ENCODE peak calls at places on chromosomes 4 and X, in five cellular contexts. One of them, this sample, is unnamed.
A peak's percentile ranks its signal among the peaks of the same experiment; 100 is the strongest.

GRCh38 chr4:89837385-89837995 is 529 bp upstream of the SNCA start:
- DNase-seq in transverse colon: no peak
- DNase-seq in SK-N-SH: peak; percentile 54
- DNase-seq in suprapubic skin: no peak
- DNase-seq in A549: peak; percentile 5
- DNase-seq in this sample: no peak

GRCh38 chr4:84606645-84607044 is 23.7 kb downstream of the CDS1 start:
- DNase-seq in transverse colon: no peak
- DNase-seq in SK-N-SH: no peak
- DNase-seq in suprapubic skin: no peak
- DNase-seq in A549: no peak
- DNase-seq in this sample: no peak

GRCh38 chrX:33142331-33142730 is 69.0 kb downstream of the DMD start:
- DNase-seq in transverse colon: no peak
- DNase-seq in SK-N-SH: no peak
- DNase-seq in suprapubic skin: no peak
- DNase-seq in A549: no peak
- DNase-seq in this sample: no peak

GRCh38 chrX:107197306-107197705 is 8.9 kb downstream of the NUP62CL start:
- DNase-seq in transverse colon: no peak
- DNase-seq in SK-N-SH: no peak
- DNase-seq in suprapubic skin: no peak
- DNase-seq in A549: no peak
- DNase-seq in this sample: no peak

GRCh38 chr4:186693159-186693815 is 30.4 kb downstream of the FAT1 start:
- DNase-seq in transverse colon: peak; percentile 69
- DNase-seq in SK-N-SH: no peak
- DNase-seq in suprapubic skin: peak; percentile 88
- DNase-seq in A549: peak; percentile 72
- DNase-seq in this sample: no peak

GRCh38 chrX:20315140-20315539 is 48.4 kb upstream of the RPS6KA3 start:
- DNase-seq in transverse colon: peak; percentile 10
- DNase-seq in SK-N-SH: no peak
- DNase-seq in suprapubic skin: no peak
- DNase-seq in A549: no peak
- DNase-seq in this sample: peak; percentile 21

GRCh38 chrX:21798677-21799219 is 40.7 kb upstream of the MBTPS2 start:
- DNase-seq in transverse colon: no peak
- DNase-seq in SK-N-SH: no peak
- DNase-seq in suprapubic skin: no peak
- DNase-seq in A549: peak; percentile 9
- DNase-seq in this sample: no peak

GRCh38 chrX:24876782-24877315 is 138.9 kb downstream of the ARX start:
- DNase-seq in transverse colon: no peak
- DNase-seq in SK-N-SH: no peak
- DNase-seq in suprapubic skin: no peak
- DNase-seq in A549: no peak
- DNase-seq in this sample: no peak

GRCh38 chrX:130771230-130771629 is 131.8 kb downstream of the ENOX2 start:
- DNase-seq in transverse colon: no peak
- DNase-seq in SK-N-SH: no peak
- DNase-seq in suprapubic skin: no peak
- DNase-seq in A549: no peak
- DNase-seq in this sample: no peak

GRCh38 chr4:152085657-152086056 is 324.9 kb upstream of the GATB start:
- DNase-seq in transverse colon: no peak
- DNase-seq in SK-N-SH: no peak
- DNase-seq in suprapubic skin: no peak
- DNase-seq in A549: no peak
- DNase-seq in this sample: no peak

GRCh38 chr4:181959121-181959520 is 284.1 kb upstream of the TENM3 start:
- DNase-seq in transverse colon: no peak
- DNase-seq in SK-N-SH: no peak
- DNase-seq in suprapubic skin: no peak
- DNase-seq in A549: no peak
- DNase-seq in this sample: no peak

GRCh38 chr4:25343671-25344070 is 31.1 kb downstream of the ZCCHC4 start:
- DNase-seq in transverse colon: no peak
- DNase-seq in SK-N-SH: no peak
- DNase-seq in suprapubic skin: no peak
- DNase-seq in A549: no peak
- DNase-seq in this sample: no peak

GRCh38 chr4:17055788-17056187 is 157.3 kb upstream of the LDB2 start:
- DNase-seq in transverse colon: no peak
- DNase-seq in SK-N-SH: no peak
- DNase-seq in suprapubic skin: no peak
- DNase-seq in A549: no peak
- DNase-seq in this sample: no peak

GRCh38 chr4:85407546-85407945 is 67.4 kb upstream of the ARHGAP24 start:
- DNase-seq in transverse colon: no peak
- DNase-seq in SK-N-SH: no peak
- DNase-seq in suprapubic skin: no peak
- DNase-seq in A549: no peak
- DNase-seq in this sample: no peak

GRCh38 chrX:134907302-134907701 is 83.5 kb upstream of the SMIM10 start:
- DNase-seq in transverse colon: no peak
- DNase-seq in SK-N-SH: no peak
- DNase-seq in suprapubic skin: no peak
- DNase-seq in A549: no peak
- DNase-seq in this sample: no peak

GRCh38 chr4:118751634-118752293 is 66.6 kb downstream of the METTL14 start:
- DNase-seq in transverse colon: no peak
- DNase-seq in SK-N-SH: no peak
- DNase-seq in suprapubic skin: no peak
- DNase-seq in A549: no peak
- DNase-seq in this sample: no peak

GRCh38 chr4:88610771-88611170 is 18.5 kb downstream of the HERC3 start:
- DNase-seq in transverse colon: no peak
- DNase-seq in SK-N-SH: no peak
- DNase-seq in suprapubic skin: no peak
- DNase-seq in A549: no peak
- DNase-seq in this sample: no peak

GRCh38 chr4:143335979-143336827 is 473 bp upstream of the GAB1 start:
- DNase-seq in transverse colon: peak; percentile 92
- DNase-seq in SK-N-SH: peak; percentile 92
- DNase-seq in suprapubic skin: peak; percentile 92
- DNase-seq in A549: peak; percentile 38
- DNase-seq in this sample: peak; percentile 96

GRCh38 chr4:159229164-159229563 is 126.3 kb downstream of the RAPGEF2 start:
- DNase-seq in transverse colon: no peak
- DNase-seq in SK-N-SH: no peak
- DNase-seq in suprapubic skin: no peak
- DNase-seq in A549: no peak
- DNase-seq in this sample: no peak

GRCh38 chr4:114807759-114808404 is 209.3 kb downstream of the UGT8 start:
- DNase-seq in transverse colon: no peak
- DNase-seq in SK-N-SH: peak; percentile 38
- DNase-seq in suprapubic skin: no peak
- DNase-seq in A549: peak; percentile 4
- DNase-seq in this sample: peak; percentile 34

GRCh38 chr4:27964095-27964494 is 1103.5 kb downstream of the STIM2 start:
- DNase-seq in transverse colon: no peak
- DNase-seq in SK-N-SH: no peak
- DNase-seq in suprapubic skin: no peak
- DNase-seq in A549: no peak
- DNase-seq in this sample: no peak

GRCh38 chr4:18214656-18215055 is 193.1 kb upstream of the LCORL start:
- DNase-seq in transverse colon: no peak
- DNase-seq in SK-N-SH: no peak
- DNase-seq in suprapubic skin: no peak
- DNase-seq in A549: no peak
- DNase-seq in this sample: no peak

GRCh38 chr4:31045724-31046318 is 325.7 kb downstream of the PCDH7 start:
- DNase-seq in transverse colon: peak; percentile 9
- DNase-seq in SK-N-SH: no peak
- DNase-seq in suprapubic skin: no peak
- DNase-seq in A549: no peak
- DNase-seq in this sample: peak; percentile 23

GRCh38 chr4:100632163-100632562 is 114.3 kb upstream of the EMCN start:
- DNase-seq in transverse colon: no peak
- DNase-seq in SK-N-SH: no peak
- DNase-seq in suprapubic skin: no peak
- DNase-seq in A549: no peak
- DNase-seq in this sample: no peak

GRCh38 chr4:97590266-97590665 is 553.0 kb downstream of the STPG2 start:
- DNase-seq in transverse colon: no peak
- DNase-seq in SK-N-SH: no peak
- DNase-seq in suprapubic skin: no peak
- DNase-seq in A549: no peak
- DNase-seq in this sample: no peak

GRCh38 chr4:17276821-17277220 is 235.1 kb downstream of the QDPR start:
- DNase-seq in transverse colon: no peak
- DNase-seq in SK-N-SH: no peak
- DNase-seq in suprapubic skin: no peak
- DNase-seq in A549: no peak
- DNase-seq in this sample: peak; percentile 28

GRCh38 chr4:153651961-153652784 is 31.9 kb upstream of the TLR2 start:
- DNase-seq in transverse colon: no peak
- DNase-seq in SK-N-SH: no peak
- DNase-seq in suprapubic skin: no peak
- DNase-seq in A549: no peak
- DNase-seq in this sample: no peak

GRCh38 chrX:68186552-68187262 is 246.6 kb downstream of the OPHN1 start:
- DNase-seq in transverse colon: no peak
- DNase-seq in SK-N-SH: no peak
- DNase-seq in suprapubic skin: no peak
- DNase-seq in A549: no peak
- DNase-seq in this sample: no peak
- TF ChIP-seq EP300 in transverse colon: no peak
- TF ChIP-seq EP300 in SK-N-SH: no peak
- TF ChIP-seq EP300 in suprapubic skin: no peak
- TF ChIP-seq EP300 in A549: no peak
- TF ChIP-seq EP300 in this sample: no peak

GRCh38 chr4:19748470-19748869 is 503.2 kb upstream of the SLIT2 start:
- DNase-seq in transverse colon: peak; percentile 14
- DNase-seq in SK-N-SH: no peak
- DNase-seq in suprapubic skin: no peak
- DNase-seq in A549: no peak
- DNase-seq in this sample: peak; percentile 55

GRCh38 chr4:19752600-19752999 is 499.1 kb upstream of the SLIT2 start:
- DNase-seq in transverse colon: no peak
- DNase-seq in SK-N-SH: no peak
- DNase-seq in suprapubic skin: no peak
- DNase-seq in A549: no peak
- DNase-seq in this sample: no peak

DNA sequence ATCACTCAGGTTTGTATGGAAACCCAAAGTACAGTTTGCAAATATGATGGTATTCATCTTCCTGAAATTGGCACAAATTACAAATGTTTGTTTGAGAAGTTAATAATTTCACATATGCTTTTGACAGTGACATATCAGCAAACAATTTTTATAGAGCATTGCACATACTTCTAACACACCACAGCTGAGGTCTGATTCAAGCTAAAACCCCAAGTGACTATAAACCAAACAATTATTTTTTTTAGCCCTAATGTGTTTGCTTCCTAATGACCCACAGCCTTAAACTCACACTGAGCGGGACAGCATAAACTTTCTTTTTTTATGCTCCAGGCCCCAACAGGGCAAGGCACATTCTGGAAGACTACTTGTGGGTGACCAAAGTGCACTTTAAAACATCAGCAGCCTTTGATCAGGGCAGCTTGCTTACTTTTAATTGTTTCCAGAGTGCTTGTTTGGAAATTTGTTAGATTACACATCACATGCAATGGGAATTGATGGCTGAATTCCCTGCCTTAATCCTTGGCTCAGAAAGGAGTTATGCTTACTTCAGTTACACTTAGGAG is 502.7 kb upstream of the SLIT2 start:
- DNase-seq in transverse colon: no peak
- DNase-seq in SK-N-SH: no peak
- DNase-seq in suprapubic skin: no peak
- DNase-seq in A549: no peak
- DNase-seq in this sample: no peak
- TF ChIP-seq EP300 in transverse colon: no peak
- TF ChIP-seq EP300 in SK-N-SH: no peak
- TF ChIP-seq EP300 in suprapubic skin: no peak
- TF ChIP-seq EP300 in A549: no peak
- TF ChIP-seq EP300 in this sample: no peak

DNA sequence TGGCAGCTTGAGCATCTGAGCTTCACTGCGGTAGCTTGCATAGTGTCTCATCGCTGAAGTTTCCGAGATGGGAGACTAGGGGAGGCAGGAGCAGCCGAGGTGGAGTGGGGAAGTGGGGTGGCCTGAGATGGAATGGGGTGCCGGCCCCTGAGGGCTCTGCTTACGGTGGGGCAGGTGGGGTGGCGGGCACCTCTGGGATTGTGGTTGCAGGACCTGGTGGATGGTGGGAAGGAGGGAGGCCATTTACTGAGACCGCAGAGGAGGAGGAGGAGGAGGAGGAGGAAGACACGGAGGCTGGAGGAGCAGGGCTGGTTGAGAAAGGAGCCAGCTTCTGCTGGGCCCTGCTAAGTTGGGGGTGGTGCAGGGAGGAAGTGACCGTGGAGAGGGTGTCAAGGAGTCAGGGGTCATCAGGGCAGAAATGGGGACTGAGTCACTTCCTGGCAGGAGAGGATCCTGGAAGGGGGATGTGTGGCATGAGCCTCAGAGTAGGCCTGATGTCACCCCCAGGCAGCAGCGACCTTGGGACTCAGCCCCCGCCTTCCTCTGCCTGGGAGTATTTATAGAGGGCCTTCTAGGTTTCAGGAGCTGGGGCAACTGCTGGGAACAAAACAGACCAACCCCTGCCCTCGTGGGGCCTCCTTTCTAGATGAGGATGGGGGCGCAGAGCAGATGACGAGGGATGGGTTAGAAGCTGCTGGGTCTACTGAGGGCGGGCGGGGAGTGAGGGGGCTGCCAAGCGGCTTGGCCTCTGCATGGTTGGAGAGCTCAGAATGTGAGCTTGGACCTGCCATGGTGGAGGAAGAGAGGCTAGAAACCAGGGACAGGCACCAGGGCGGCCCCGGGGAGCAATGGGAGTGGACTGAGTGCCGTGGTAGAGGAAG is 213.4 kb upstream of the PSAPL1 start:
- DNase-seq in transverse colon: no peak
- DNase-seq in SK-N-SH: no peak
- DNase-seq in suprapubic skin: no peak
- DNase-seq in A549: no peak
- DNase-seq in this sample: peak; percentile 73
- TF ChIP-seq EP300 in transverse colon: no peak
- TF ChIP-seq EP300 in SK-N-SH: peak; percentile 80
- TF ChIP-seq EP300 in suprapubic skin: no peak
- TF ChIP-seq EP300 in A549: no peak
- TF ChIP-seq EP300 in this sample: no peak

GRCh38 chr4:183504930-183505555 is at the start of gene ING2:
- DNase-seq in transverse colon: no peak
- DNase-seq in SK-N-SH: peak; percentile 89
- DNase-seq in suprapubic skin: peak; percentile 84
- DNase-seq in A549: peak; percentile 54
- DNase-seq in this sample: peak; percentile 89

GRCh38 chr4:183504064-183504929 is 561 bp upstream of the ING2 start:
- DNase-seq in transverse colon: peak; percentile 99
- DNase-seq in SK-N-SH: peak; percentile 96
- DNase-seq in suprapubic skin: peak; percentile 99
- DNase-seq in A549: peak; percentile 72
- DNase-seq in this sample: peak; percentile 99

GRCh38 chr4:183507928-183508327 is 3.1 kb downstream of the ING2 start:
- DNase-seq in transverse colon: no peak
- DNase-seq in SK-N-SH: no peak
- DNase-seq in suprapubic skin: no peak
- DNase-seq in A549: no peak
- DNase-seq in this sample: no peak

GRCh38 chr4:183506389-183506735 is 1.5 kb downstream of the ING2 start:
- DNase-seq in transverse colon: no peak
- DNase-seq in SK-N-SH: no peak
- DNase-seq in suprapubic skin: no peak
- DNase-seq in A549: no peak
- DNase-seq in this sample: no peak

GRCh38 chr4:183505556-183506388 is 914 bp downstream of the ING2 start:
- DNase-seq in transverse colon: peak; percentile 88
- DNase-seq in SK-N-SH: peak; percentile 90
- DNase-seq in suprapubic skin: peak; percentile 93
- DNase-seq in A549: peak; percentile 71
- DNase-seq in this sample: peak; percentile 94
- TF ChIP-seq EP300 in transverse colon: peak; percentile 39
- TF ChIP-seq EP300 in SK-N-SH: no peak
- TF ChIP-seq EP300 in suprapubic skin: peak; percentile 47
- TF ChIP-seq EP300 in A549: no peak
- TF ChIP-seq EP300 in this sample: no peak

This sample was measured in upper lobe of left lung.